ENCODE peak calls at places on chromosome 21, in five cellular contexts. One of them, this sample, is unnamed.

GRCh38 chr21:28704746-28705145 is 287.9 kb downstream of the LTN1 start:
- DNase-seq in left ventricle myocardium inferior: peak; percentile 50
- DNase-seq in cardiac muscle cell: peak; percentile 24
- DNase-seq in right lobe of liver: no peak
- DNase-seq in stomach: no peak
- DNase-seq in this sample: no peak

GRCh38 chr21:32587651-32588050 is 2.3 kb upstream of the TCP10L start:
- DNase-seq in left ventricle myocardium inferior: no peak
- DNase-seq in cardiac muscle cell: no peak
- DNase-seq in right lobe of liver: no peak
- DNase-seq in stomach: no peak
- DNase-seq in this sample: no peak

GRCh38 chr21:37128069-37128468 is 55.0 kb downstream of the TTC3 start:
- DNase-seq in left ventricle myocardium inferior: no peak
- DNase-seq in cardiac muscle cell: no peak
- DNase-seq in right lobe of liver: no peak
- DNase-seq in stomach: no peak
- DNase-seq in this sample: no peak

GRCh38 chr21:28769683-28770082 is 223.0 kb downstream of the LTN1 start:
- DNase-seq in left ventricle myocardium inferior: no peak
- DNase-seq in cardiac muscle cell: no peak
- DNase-seq in right lobe of liver: no peak
- DNase-seq in stomach: no peak
- DNase-seq in this sample: no peak

GRCh38 chr21:33036430-33037162 is 10.9 kb downstream of the OLIG2 start:
- DNase-seq in left ventricle myocardium inferior: peak; percentile 41
- DNase-seq in cardiac muscle cell: no peak
- DNase-seq in right lobe of liver: peak; percentile 64
- DNase-seq in stomach: peak; percentile 32
- DNase-seq in this sample: no peak

GRCh38 chr21:28516011-28516410 is 476.7 kb downstream of the LTN1 start:
- DNase-seq in left ventricle myocardium inferior: no peak
- DNase-seq in cardiac muscle cell: no peak
- DNase-seq in right lobe of liver: no peak
- DNase-seq in stomach: no peak
- DNase-seq in this sample: no peak

GRCh38 chr21:34078915-34079314 is 5.5 kb downstream of the MRPS6 start:
- DNase-seq in left ventricle myocardium inferior: no peak
- DNase-seq in cardiac muscle cell: no peak
- DNase-seq in right lobe of liver: no peak
- DNase-seq in stomach: no peak
- DNase-seq in this sample: no peak

GRCh38 chr21:44432841-44433790 is 22.2 kb upstream of the LRRC3 start:
- DNase-seq in left ventricle myocardium inferior: peak; percentile 3
- DNase-seq in cardiac muscle cell: no peak
- DNase-seq in right lobe of liver: peak; percentile 49
- DNase-seq in stomach: no peak
- DNase-seq in this sample: no peak

GRCh38 chr21:16968436-16968835 is 544.4 kb upstream of the CXADR start:
- DNase-seq in left ventricle myocardium inferior: no peak
- DNase-seq in cardiac muscle cell: no peak
- DNase-seq in right lobe of liver: no peak
- DNase-seq in stomach: no peak
- DNase-seq in this sample: no peak

GRCh38 chr21:36211660-36212512 is 55.3 kb downstream of the DOP1B start:
- DNase-seq in left ventricle myocardium inferior: no peak
- DNase-seq in cardiac muscle cell: no peak
- DNase-seq in right lobe of liver: no peak
- DNase-seq in stomach: no peak
- DNase-seq in this sample: no peak

GRCh38 chr21:36910581-36911307 is 55.7 kb downstream of the HLCS start:
- DNase-seq in left ventricle myocardium inferior: no peak
- DNase-seq in cardiac muscle cell: no peak
- DNase-seq in right lobe of liver: no peak
- DNase-seq in stomach: no peak
- DNase-seq in this sample: no peak

GRCh38 chr21:32413697-32414578 is 1.4 kb downstream of the EVA1C start:
- DNase-seq in left ventricle myocardium inferior: no peak
- DNase-seq in cardiac muscle cell: no peak
- DNase-seq in right lobe of liver: no peak
- DNase-seq in stomach: no peak
- DNase-seq in this sample: no peak

GRCh38 chr21:29208666-29209059 is 78.2 kb downstream of the MAP3K7CL start:
- DNase-seq in left ventricle myocardium inferior: no peak
- DNase-seq in cardiac muscle cell: no peak
- DNase-seq in right lobe of liver: no peak
- DNase-seq in stomach: no peak
- DNase-seq in this sample: no peak

DNA sequence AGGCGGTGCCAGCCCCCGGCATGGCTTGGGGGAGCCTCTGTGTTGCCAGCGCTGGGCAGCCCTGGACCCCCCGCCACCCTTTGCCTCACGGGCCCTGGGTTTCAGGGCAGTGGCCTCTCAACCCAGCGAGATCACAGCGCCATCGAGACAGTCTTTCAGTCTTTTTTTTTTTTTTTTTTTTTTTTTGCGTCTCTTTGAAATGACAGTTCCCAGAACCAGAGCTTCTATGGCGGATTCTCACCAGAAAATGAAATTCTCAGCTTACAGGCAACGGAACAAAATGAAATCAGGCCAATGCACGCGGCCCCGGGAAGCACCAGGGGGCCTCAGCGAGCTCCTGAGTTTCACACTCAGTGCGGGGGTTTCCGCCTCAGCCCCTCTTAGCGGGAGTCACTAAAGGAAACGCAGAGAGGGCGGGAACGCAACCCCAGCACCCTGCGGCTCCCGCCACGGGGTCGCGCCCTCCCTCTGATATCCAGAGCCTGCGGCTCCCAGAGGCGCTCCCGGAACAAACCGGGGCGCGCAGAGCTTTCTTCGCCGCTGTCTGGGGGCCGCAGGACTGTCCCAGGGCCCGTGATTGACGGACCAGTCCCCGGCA is 8.0 kb upstream of the COL6A1 start:
- DNase-seq in left ventricle myocardium inferior: peak; percentile 87
- DNase-seq in cardiac muscle cell: peak; percentile 88
- DNase-seq in right lobe of liver: no peak
- DNase-seq in stomach: peak; percentile 66
- DNase-seq in this sample: peak; percentile 62
- H3K27ac ChIP-seq in left ventricle myocardium inferior: peak overlapping the region; percentile 97
- H3K27ac ChIP-seq in cardiac muscle cell: no peak overlapping the region
- H3K27ac ChIP-seq in right lobe of liver: peak overlapping the region; percentile 60
- H3K27ac ChIP-seq in stomach: peak overlapping the region; percentile 89
- H3K27ac ChIP-seq in this sample: no peak overlapping the region

GRCh38 chr21:15543473-15543872 is 186.3 kb upstream of the USP25 start:
- DNase-seq in left ventricle myocardium inferior: no peak
- DNase-seq in cardiac muscle cell: no peak
- DNase-seq in right lobe of liver: no peak
- DNase-seq in stomach: no peak
- DNase-seq in this sample: no peak
- H3K9me3 ChIP-seq in left ventricle myocardium inferior: no peaks in the 10 kb centered on the region
- H3K9me3 ChIP-seq in cardiac muscle cell: no peaks in the 10 kb centered on the region
- H3K9me3 ChIP-seq in right lobe of liver: no peaks in the 10 kb centered on the region
- H3K9me3 ChIP-seq in stomach: no peaks in the 10 kb centered on the region
- H3K9me3 ChIP-seq in this sample: no peaks in the 10 kb centered on the region

DNA sequence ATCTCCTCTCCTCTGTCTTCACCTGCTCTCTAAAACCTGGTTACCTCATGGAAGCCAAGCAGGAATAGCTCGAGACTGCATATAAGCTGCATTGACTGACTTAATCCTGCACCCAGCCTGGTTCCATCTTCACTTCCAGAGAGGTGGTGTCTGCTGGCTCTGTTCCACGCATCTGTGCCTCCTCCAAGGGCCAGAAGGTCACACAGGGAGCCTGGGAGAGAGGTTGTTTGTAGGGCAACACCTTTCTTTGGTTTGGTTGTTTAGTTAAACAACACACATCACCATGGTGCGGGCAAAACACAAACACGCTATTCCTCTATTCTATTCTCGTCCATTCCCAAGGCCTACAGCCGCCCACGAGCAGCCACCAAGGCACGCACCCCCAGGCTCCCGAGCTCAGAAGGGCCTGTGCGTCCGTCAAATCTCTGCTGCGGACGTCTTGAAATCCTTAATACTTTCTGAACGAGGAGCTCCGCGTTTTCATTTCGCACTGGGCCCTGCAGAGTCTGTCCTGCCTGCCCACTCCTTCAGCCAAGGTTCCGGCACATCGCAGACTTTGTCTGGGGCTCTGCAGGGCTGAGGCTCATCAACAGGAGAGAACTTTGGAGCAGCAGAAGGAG is 116.2 kb downstream of the RIPK4 start:
- DNase-seq in left ventricle myocardium inferior: no peak
- DNase-seq in cardiac muscle cell: no peak
- DNase-seq in right lobe of liver: no peak
- DNase-seq in stomach: no peak
- DNase-seq in this sample: peak; percentile 34
- H3K27ac ChIP-seq in left ventricle myocardium inferior: no peak overlapping the region
- H3K27ac ChIP-seq in cardiac muscle cell: no peak overlapping the region
- H3K27ac ChIP-seq in right lobe of liver: no peak overlapping the region
- H3K27ac ChIP-seq in stomach: no peak overlapping the region
- H3K27ac ChIP-seq in this sample: no peak overlapping the region

DNA sequence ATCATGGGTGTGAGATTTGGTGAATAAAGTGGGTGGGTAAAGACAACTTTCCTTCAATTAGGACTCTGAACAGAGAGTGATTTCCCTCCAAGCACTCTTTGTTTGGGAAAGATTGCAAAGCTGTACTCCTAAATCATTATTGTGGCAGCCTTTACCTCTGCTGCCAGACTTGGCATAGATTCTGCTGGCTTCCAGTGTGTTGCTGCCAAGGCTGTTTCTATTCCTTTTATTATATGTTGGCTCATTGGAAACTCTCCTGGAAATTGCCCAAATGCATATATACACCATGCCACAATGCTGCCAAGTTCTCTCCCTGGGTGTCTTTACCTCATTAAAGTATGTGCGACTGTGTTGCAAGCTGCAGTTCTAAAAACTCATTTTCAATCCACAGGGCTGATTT is 668.0 kb downstream of the MRPL39 start:
- DNase-seq in left ventricle myocardium inferior: no peak
- DNase-seq in cardiac muscle cell: no peak
- DNase-seq in right lobe of liver: no peak
- DNase-seq in stomach: peak; percentile 43
- DNase-seq in this sample: no peak
- H3K9me3 ChIP-seq in left ventricle myocardium inferior: no peaks in the 10 kb centered on the region
- H3K9me3 ChIP-seq in cardiac muscle cell: no peaks in the 10 kb centered on the region
- H3K9me3 ChIP-seq in right lobe of liver: no peaks in the 10 kb centered on the region
- H3K9me3 ChIP-seq in stomach: no peaks in the 10 kb centered on the region
- H3K9me3 ChIP-seq in this sample: no peaks in the 10 kb centered on the region

This sample was measured in RWPE2.